ENCODE peak calls at places on chromosome 19, in ten cellular contexts. One of them, this sample, is unnamed.

GRCh38 chr19:1453525-1454371 is 3.8 kb downstream of the APC2 start:
- DNase-seq in upper lobe of right lung: no peak
- DNase-seq in Calu3: no peak
- DNase-seq in upper lobe of left lung: peak; percentile 78
- DNase-seq in HL-60: no peak
- DNase-seq in progenitor cell of endocrine pancreas: no peak
- DNase-seq in AG09309: no peak
- DNase-seq in cardiac fibroblast: peak; percentile 38
- DNase-seq in tibial nerve: peak; percentile 36
- DNase-seq in adrenal gland: no peak
- DNase-seq in this sample: peak; percentile 70

GRCh38 chr19:22052644-22053013 is 345 bp downstream of the ZNF257 start:
- DNase-seq in upper lobe of right lung: no peak
- DNase-seq in Calu3: peak; percentile 1
- DNase-seq in upper lobe of left lung: peak; percentile 70
- DNase-seq in HL-60: peak; percentile 16
- DNase-seq in progenitor cell of endocrine pancreas: no peak
- DNase-seq in AG09309: no peak
- DNase-seq in cardiac fibroblast: no peak
- DNase-seq in tibial nerve: no peak
- DNase-seq in adrenal gland: peak; percentile 20
- DNase-seq in this sample: no peak

GRCh38 chr19:3479177-3479818 is 1.0 kb downstream of the SMIM24 start:
- DNase-seq in upper lobe of right lung: no peak
- DNase-seq in Calu3: no peak
- DNase-seq in upper lobe of left lung: no peak
- DNase-seq in HL-60: peak; percentile 75
- DNase-seq in progenitor cell of endocrine pancreas: no peak
- DNase-seq in AG09309: no peak
- DNase-seq in cardiac fibroblast: peak; percentile 35
- DNase-seq in tibial nerve: no peak
- DNase-seq in adrenal gland: no peak
- DNase-seq in this sample: no peak

GRCh38 chr19:54209748-54210494 is 9.3 kb downstream of the RPS9 start:
- DNase-seq in upper lobe of right lung: peak; percentile 93
- DNase-seq in Calu3: peak; percentile 98
- DNase-seq in upper lobe of left lung: no peak
- DNase-seq in HL-60: peak; percentile 55
- DNase-seq in progenitor cell of endocrine pancreas: no peak
- DNase-seq in AG09309: peak; percentile 90
- DNase-seq in cardiac fibroblast: peak; percentile 98
- DNase-seq in tibial nerve: peak; percentile 84
- DNase-seq in adrenal gland: peak; percentile 97
- DNase-seq in this sample: peak; percentile 100

GRCh38 chr19:18009412-18010066 is 1.6 kb downstream of the ARRDC2 start:
- DNase-seq in upper lobe of right lung: no peak
- DNase-seq in Calu3: peak; percentile 42
- DNase-seq in upper lobe of left lung: peak; percentile 80
- DNase-seq in HL-60: no peak
- DNase-seq in progenitor cell of endocrine pancreas: no peak
- DNase-seq in AG09309: no peak
- DNase-seq in cardiac fibroblast: peak; percentile 31
- DNase-seq in tibial nerve: no peak
- DNase-seq in adrenal gland: no peak
- DNase-seq in this sample: peak; percentile 42

GRCh38 chr19:34230833-34231232 is 23.5 kb upstream of the GARRE1 start:
- DNase-seq in upper lobe of right lung: no peak
- DNase-seq in Calu3: no peak
- DNase-seq in upper lobe of left lung: no peak
- DNase-seq in HL-60: no peak
- DNase-seq in progenitor cell of endocrine pancreas: no peak
- DNase-seq in AG09309: no peak
- DNase-seq in cardiac fibroblast: no peak
- DNase-seq in tibial nerve: no peak
- DNase-seq in adrenal gland: no peak
- DNase-seq in this sample: no peak

GRCh38 chr19:48969276-48970138 is 4.4 kb downstream of the FTL start:
- DNase-seq in upper lobe of right lung: peak; percentile 68
- DNase-seq in Calu3: no peak
- DNase-seq in upper lobe of left lung: peak; percentile 87
- DNase-seq in HL-60: no peak
- DNase-seq in progenitor cell of endocrine pancreas: no peak
- DNase-seq in AG09309: no peak
- DNase-seq in cardiac fibroblast: no peak
- DNase-seq in tibial nerve: no peak
- DNase-seq in adrenal gland: peak; percentile 45
- DNase-seq in this sample: peak; percentile 34

GRCh38 chr19:4654437-4655361 is 15.4 kb downstream of the TNFAIP8L1 start:
- DNase-seq in upper lobe of right lung: no peak
- DNase-seq in Calu3: no peak
- DNase-seq in upper lobe of left lung: no peak
- DNase-seq in HL-60: peak; percentile 26
- DNase-seq in progenitor cell of endocrine pancreas: no peak
- DNase-seq in AG09309: no peak
- DNase-seq in cardiac fibroblast: no peak
- DNase-seq in tibial nerve: no peak
- DNase-seq in adrenal gland: no peak
- DNase-seq in this sample: no peak

GRCh38 chr19:7421941-7422744 is 66.7 kb downstream of the PEX11G start:
- DNase-seq in upper lobe of right lung: no peak
- DNase-seq in Calu3: peak; percentile 45
- DNase-seq in upper lobe of left lung: no peak
- DNase-seq in HL-60: no peak
- DNase-seq in progenitor cell of endocrine pancreas: no peak
- DNase-seq in AG09309: no peak
- DNase-seq in cardiac fibroblast: no peak
- DNase-seq in tibial nerve: no peak
- DNase-seq in adrenal gland: no peak
- DNase-seq in this sample: peak; percentile 73

DNA sequence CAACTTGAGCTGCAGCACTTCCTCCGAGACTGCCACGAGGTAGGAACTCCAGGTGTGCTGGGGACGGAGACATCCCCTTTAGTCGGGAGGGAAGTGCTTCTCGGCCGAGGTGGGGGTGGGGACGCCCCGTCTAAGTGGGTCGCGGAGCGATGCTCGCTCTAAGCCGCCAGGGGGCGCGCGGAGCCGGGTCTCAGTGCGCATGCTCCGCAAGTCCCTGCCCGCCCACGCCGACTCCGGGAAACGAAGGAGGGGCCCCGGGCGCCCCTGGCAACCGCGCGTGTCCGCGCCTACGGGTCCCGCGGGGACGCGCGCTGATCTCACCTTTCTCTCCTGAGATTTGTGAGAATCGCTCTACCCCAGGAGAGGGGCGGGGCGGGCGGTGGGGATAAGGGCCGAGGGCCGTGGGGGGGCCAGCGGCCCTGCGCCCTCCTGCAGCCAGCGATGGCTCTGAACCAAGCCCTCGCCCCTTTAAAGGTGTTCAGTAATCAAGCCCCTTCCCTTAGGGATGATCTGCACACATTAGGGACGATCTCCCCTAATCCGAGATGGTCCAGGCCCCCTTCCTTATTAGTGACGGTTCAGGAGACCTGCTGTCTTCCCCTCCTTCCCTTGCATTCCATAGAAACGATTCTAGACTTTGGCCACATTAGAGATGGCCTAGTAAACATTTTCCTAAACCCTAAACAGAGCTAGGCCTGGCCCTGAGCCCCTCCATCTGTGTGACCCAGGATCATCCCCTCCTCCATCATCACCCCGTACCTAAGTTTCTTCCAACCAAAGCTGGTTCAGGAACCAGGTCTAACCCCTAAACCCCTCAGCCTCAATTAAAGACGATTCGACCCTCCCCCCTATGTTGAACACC is 47.3 kb upstream of the SHKBP1 start:
- DNase-seq in upper lobe of right lung: peak; percentile 93
- DNase-seq in Calu3: peak; percentile 93
- DNase-seq in upper lobe of left lung: peak; percentile 97
- DNase-seq in HL-60: peak; percentile 73
- DNase-seq in progenitor cell of endocrine pancreas: peak; percentile 86
- DNase-seq in AG09309: no peak
- DNase-seq in cardiac fibroblast: peak; percentile 79
- DNase-seq in tibial nerve: peak; percentile 72
- DNase-seq in adrenal gland: peak; percentile 84
- DNase-seq in this sample: peak; percentile 79
- TF ChIP-seq CTCF in upper lobe of right lung: peak; percentile 98
- TF ChIP-seq CTCF in Calu3: peak; percentile 96
- TF ChIP-seq CTCF in upper lobe of left lung: peak; percentile 99
- TF ChIP-seq CTCF in HL-60: peak; percentile 90
- TF ChIP-seq CTCF in progenitor cell of endocrine pancreas: peak; percentile 96
- TF ChIP-seq CTCF in AG09309: peak; percentile 89
- TF ChIP-seq CTCF in cardiac fibroblast: peak; percentile 88
- TF ChIP-seq CTCF in tibial nerve: peak; percentile 98
- TF ChIP-seq CTCF in adrenal gland: peak; percentile 98
- TF ChIP-seq CTCF in this sample: peak; percentile 95

GRCh38 chr19:31882709-31883108 is 462.7 kb upstream of the ZNF507 start:
- DNase-seq in upper lobe of right lung: no peak
- DNase-seq in Calu3: no peak
- DNase-seq in upper lobe of left lung: no peak
- DNase-seq in HL-60: no peak
- DNase-seq in progenitor cell of endocrine pancreas: no peak
- DNase-seq in AG09309: no peak
- DNase-seq in cardiac fibroblast: no peak
- DNase-seq in tibial nerve: no peak
- DNase-seq in adrenal gland: no peak
- DNase-seq in this sample: no peak
- TF ChIP-seq CTCF in upper lobe of right lung: no peak
- TF ChIP-seq CTCF in Calu3: no peak
- TF ChIP-seq CTCF in upper lobe of left lung: no peak
- TF ChIP-seq CTCF in HL-60: no peak
- TF ChIP-seq CTCF in progenitor cell of endocrine pancreas: no peak
- TF ChIP-seq CTCF in AG09309: no peak
- TF ChIP-seq CTCF in cardiac fibroblast: no peak
- TF ChIP-seq CTCF in tibial nerve: no peak
- TF ChIP-seq CTCF in adrenal gland: no peak
- TF ChIP-seq CTCF in this sample: no peak

GRCh38 chr19:8506402-8506957 is 4.0 kb upstream of the PRAM1 start:
- DNase-seq in upper lobe of right lung: no peak
- DNase-seq in Calu3: no peak
- DNase-seq in upper lobe of left lung: no peak
- DNase-seq in HL-60: no peak
- DNase-seq in progenitor cell of endocrine pancreas: no peak
- DNase-seq in AG09309: no peak
- DNase-seq in cardiac fibroblast: no peak
- DNase-seq in tibial nerve: no peak
- DNase-seq in adrenal gland: no peak
- DNase-seq in this sample: no peak

GRCh38 chr19:8501968-8502367 is 472 bp downstream of the PRAM1 start:
- DNase-seq in upper lobe of right lung: no peak
- DNase-seq in Calu3: no peak
- DNase-seq in upper lobe of left lung: no peak
- DNase-seq in HL-60: peak; percentile 29
- DNase-seq in progenitor cell of endocrine pancreas: no peak
- DNase-seq in AG09309: no peak
- DNase-seq in cardiac fibroblast: no peak
- DNase-seq in tibial nerve: no peak
- DNase-seq in adrenal gland: no peak
- DNase-seq in this sample: no peak

GRCh38 chr19:8503506-8503905 is 1.1 kb upstream of the PRAM1 start:
- DNase-seq in upper lobe of right lung: no peak
- DNase-seq in Calu3: no peak
- DNase-seq in upper lobe of left lung: no peak
- DNase-seq in HL-60: peak; percentile 91
- DNase-seq in progenitor cell of endocrine pancreas: no peak
- DNase-seq in AG09309: no peak
- DNase-seq in cardiac fibroblast: no peak
- DNase-seq in tibial nerve: no peak
- DNase-seq in adrenal gland: no peak
- DNase-seq in this sample: no peak

GRCh38 chr19:8505680-8506401 is 3.4 kb upstream of the PRAM1 start:
- DNase-seq in upper lobe of right lung: peak; percentile 92
- DNase-seq in Calu3: peak; percentile 86
- DNase-seq in upper lobe of left lung: peak; percentile 96
- DNase-seq in HL-60: peak; percentile 73
- DNase-seq in progenitor cell of endocrine pancreas: peak; percentile 93
- DNase-seq in AG09309: no peak
- DNase-seq in cardiac fibroblast: peak; percentile 69
- DNase-seq in tibial nerve: peak; percentile 68
- DNase-seq in adrenal gland: peak; percentile 80
- DNase-seq in this sample: peak; percentile 78

DNA sequence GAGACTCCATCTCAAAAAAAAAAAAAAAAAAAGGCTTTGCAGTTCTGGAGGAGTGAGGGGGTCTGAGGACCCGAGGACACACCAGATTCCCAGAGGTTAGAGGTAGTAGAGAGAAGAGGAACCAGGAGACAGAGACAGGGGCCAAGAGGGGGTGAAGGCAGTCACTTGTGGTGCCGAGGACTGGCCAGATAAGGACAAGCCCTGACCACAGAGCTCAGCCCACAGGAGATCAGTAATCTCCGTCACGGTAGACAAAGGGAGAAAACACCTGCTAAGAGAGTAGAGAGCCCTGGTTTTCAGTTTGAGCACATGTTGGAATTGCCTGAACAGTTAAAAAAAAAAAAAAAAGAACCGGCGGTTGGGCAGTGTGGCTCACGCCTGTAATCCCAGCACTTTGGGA is 1.7 kb upstream of the PRAM1 start:
- DNase-seq in upper lobe of right lung: no peak
- DNase-seq in Calu3: no peak
- DNase-seq in upper lobe of left lung: no peak
- DNase-seq in HL-60: peak; percentile 92
- DNase-seq in progenitor cell of endocrine pancreas: no peak
- DNase-seq in AG09309: no peak
- DNase-seq in cardiac fibroblast: no peak
- DNase-seq in tibial nerve: no peak
- DNase-seq in adrenal gland: no peak
- DNase-seq in this sample: no peak
- TF ChIP-seq CTCF in upper lobe of right lung: no peak
- TF ChIP-seq CTCF in Calu3: no peak
- TF ChIP-seq CTCF in upper lobe of left lung: no peak
- TF ChIP-seq CTCF in HL-60: no peak
- TF ChIP-seq CTCF in progenitor cell of endocrine pancreas: no peak
- TF ChIP-seq CTCF in AG09309: no peak
- TF ChIP-seq CTCF in cardiac fibroblast: no peak
- TF ChIP-seq CTCF in tibial nerve: no peak
- TF ChIP-seq CTCF in adrenal gland: no peak
- TF ChIP-seq CTCF in this sample: no peak

DNA sequence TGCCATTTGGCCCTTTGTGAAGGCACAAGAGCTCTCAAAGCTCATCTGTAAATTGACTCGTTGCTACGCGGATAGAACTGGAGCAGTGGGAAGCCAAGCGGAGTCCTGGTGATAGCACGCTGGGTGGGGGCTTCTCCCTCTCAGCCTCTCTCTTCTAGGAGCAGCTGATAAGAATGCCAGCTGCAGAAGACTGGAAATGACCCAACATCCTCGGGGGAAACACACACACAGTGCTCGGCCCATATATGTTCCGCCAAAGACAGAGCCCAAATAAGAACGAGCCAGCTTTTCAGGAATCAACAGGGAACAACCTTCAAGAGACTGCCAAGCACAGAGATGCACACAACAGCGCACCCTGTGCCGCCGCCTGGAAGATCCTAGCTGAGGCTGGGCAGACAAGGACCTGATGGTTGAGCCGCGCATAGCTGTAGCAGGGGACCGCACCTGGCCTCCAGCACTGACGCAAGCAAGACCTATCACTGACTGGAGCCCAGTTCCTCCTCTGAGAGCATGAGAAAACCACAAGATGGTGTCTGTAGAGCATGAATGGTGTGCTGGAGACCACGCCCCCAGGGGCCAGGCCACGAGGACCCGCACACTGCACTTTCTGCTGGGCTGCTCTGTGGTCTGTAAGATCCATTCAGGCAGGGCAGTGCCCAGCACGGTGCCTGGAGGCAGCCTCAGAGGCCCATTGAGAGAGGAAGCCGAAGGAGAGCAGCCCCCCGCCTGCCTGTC is 16.0 kb upstream of the SLC35E1 start:
- DNase-seq in upper lobe of right lung: no peak
- DNase-seq in Calu3: no peak
- DNase-seq in upper lobe of left lung: peak; percentile 79
- DNase-seq in HL-60: peak; percentile 89
- DNase-seq in progenitor cell of endocrine pancreas: no peak
- DNase-seq in AG09309: no peak
- DNase-seq in cardiac fibroblast: peak; percentile 43
- DNase-seq in tibial nerve: no peak
- DNase-seq in adrenal gland: peak; percentile 60
- DNase-seq in this sample: no peak
- TF ChIP-seq CTCF in upper lobe of right lung: no peak
- TF ChIP-seq CTCF in Calu3: no peak
- TF ChIP-seq CTCF in upper lobe of left lung: no peak
- TF ChIP-seq CTCF in HL-60: no peak
- TF ChIP-seq CTCF in progenitor cell of endocrine pancreas: no peak
- TF ChIP-seq CTCF in AG09309: no peak
- TF ChIP-seq CTCF in cardiac fibroblast: no peak
- TF ChIP-seq CTCF in tibial nerve: no peak
- TF ChIP-seq CTCF in adrenal gland: no peak
- TF ChIP-seq CTCF in this sample: no peak